ENCODE peak calls at places on chromosomes 4 and X, in five cellular contexts. N, P, U, Q and O are unnamed samples.
A peak's percentile ranks its signal among the peaks of the same experiment; 100 is the strongest.

GRCh38 chrX:12138366-12139313 is at the start of gene FRMPD4:
- DNase-seq in N (peak; percentile 25), P (no peak), U (no peak), Q (peak; percentile 84), O (no peak)

GRCh38 chr4:186404562-186405134 is 138.7 kb downstream of the F11 start:
- DNase-seq in N (no peak), P (no peak), U (no peak), Q (no peak), O (no peak)

GRCh38 chrX:19748898-19749680 is 138.3 kb downstream of the SH3KBP1 start:
- DNase-seq in N (no peak), P (no peak), U (no peak), Q (no peak), O (no peak)

GRCh38 chr4:177283167-177283566 is 26.5 kb upstream of the NEIL3 start:
- DNase-seq in N (no peak), P (no peak), U (no peak), Q (no peak), O (no peak)

GRCh38 chr4:53022162-53023100 is 160.3 kb downstream of the RASL11B start:
- DNase-seq in N (no peak), P (no peak), U (no peak), Q (no peak), O (no peak)

GRCh38 chr4:83894831-83895230 is 358.9 kb downstream of the GPAT3 start:
- DNase-seq in N (no peak), P (no peak), U (no peak), Q (no peak), O (no peak)

GRCh38 chrX:31071262-31071661 is 579 bp downstream of the FTHL17 start:
- DNase-seq in N (no peak), P (no peak), U (no peak), Q (no peak), O (no peak)

GRCh38 chrX:56785442-56785841 is 56.4 kb downstream of the NBDY start:
- DNase-seq in N (no peak), P (no peak), U (no peak), Q (no peak), O (no peak)

GRCh38 chr4:32161382-32161781 is 1441.2 kb downstream of the PCDH7 start:
- DNase-seq in N (peak; percentile 6), P (no peak), U (no peak), Q (no peak), O (peak; percentile 26)

GRCh38 chr4:25104561-25104960 is 55.7 kb downstream of the SEPSECS start:
- DNase-seq in N (no peak), P (no peak), U (no peak), Q (peak; percentile 21), O (no peak)

GRCh38 chr4:142719854-142720541 is 126.1 kb downstream of the INPP4B start:
- DNase-seq in N (peak; percentile 14), P (no peak), U (no peak), Q (no peak), O (peak; percentile 48)

GRCh38 chr4:184448828-184449227 is 25.5 kb downstream of the IRF2 start:
- DNase-seq in N (no peak), P (no peak), U (no peak), Q (no peak), O (peak; percentile 70)

GRCh38 chrX:152635941-152636340 is 1.8 kb upstream of the GABRQ start:
- DNase-seq in N (peak; percentile 58), P (no peak), U (peak; percentile 51), Q (peak; percentile 84), O (peak; percentile 49)

GRCh38 chr4:153261431-153261830 is 57.2 kb downstream of the TRIM2 start:
- DNase-seq in N (no peak), P (no peak), U (no peak), Q (no peak), O (no peak)

GRCh38 chrX:110806145-110806544 is 10.5 kb upstream of the CHRDL1 start:
- DNase-seq in N (no peak), P (no peak), U (no peak), Q (no peak), O (no peak)

GRCh38 chrX:75228854-75229253 is 45.0 kb upstream of the UPRT start:
- DNase-seq in N (no peak), P (no peak), U (no peak), Q (no peak), O (no peak)

GRCh38 chr4:125594203-125594602 is 279.4 kb downstream of the FAT4 start:
- DNase-seq in N (no peak), P (no peak), U (no peak), Q (no peak), O (no peak)

GRCh38 chrX:153848325-153848724 is 18.0 kb upstream of the PDZD4 start:
- DNase-seq in N (no peak), P (no peak), U (no peak), Q (peak; percentile 70), O (no peak)

GRCh38 chr4:143364063-143364462 is 27.4 kb downstream of the GAB1 start:
- DNase-seq in N (no peak), P (no peak), U (no peak), Q (no peak), O (no peak)

GRCh38 chr4:144818136-144818535 is 172.2 kb downstream of the HHIP start:
- DNase-seq in N (no peak), P (no peak), U (no peak), Q (no peak), O (no peak)

GRCh38 chrX:22124098-22124497 is 92.0 kb downstream of the PHEX start:
- DNase-seq in N (no peak), P (no peak), U (no peak), Q (no peak), O (no peak)

GRCh38 chr4:85968945-85969830 is 390.7 kb downstream of the MAPK10 start:
- DNase-seq in N (peak; percentile 59), P (no peak), U (no peak), Q (no peak), O (peak; percentile 56)

GRCh38 chr4:52750819-52751348 is 341 bp downstream of the ERVMER34-1 start:
- DNase-seq in N (peak; percentile 56), P (no peak), U (no peak), Q (no peak), O (peak; percentile 4)

GRCh38 chr4:42411803-42412202 is 14.5 kb downstream of the SHISA3 start:
- DNase-seq in N (no peak), P (no peak), U (no peak), Q (no peak), O (no peak)

GRCh38 chr4:137509855-137510282 is 22.4 kb downstream of the PCDH18 start:
- DNase-seq in N (no peak), P (no peak), U (peak; percentile 58), Q (peak; percentile 64), O (peak; percentile 12)

GRCh38 chrX:39559229-39559628 is 538.5 kb downstream of the BCOR start:
- DNase-seq in N (no peak), P (no peak), U (no peak), Q (no peak), O (no peak)

GRCh38 chr4:185293202-185293601 is 83.8 kb downstream of the SNX25 start:
- DNase-seq in N (no peak), P (no peak), U (no peak), Q (no peak), O (no peak)

GRCh38 chrX:20742106-20742505 is 475.4 kb upstream of the RPS6KA3 start:
- DNase-seq in N (no peak), P (no peak), U (peak; percentile 65), Q (no peak), O (no peak)

GRCh38 chrX:109590176-109590575 is 34.8 kb downstream of the KCNE5 start:
- DNase-seq in N (no peak), P (no peak), U (no peak), Q (no peak), O (no peak)

GRCh38 chr4:149203256-149204001 is 612.2 kb downstream of the IQCM start:
- DNase-seq in N (no peak), P (no peak), U (peak; percentile 13), Q (no peak), O (no peak)

DNA sequence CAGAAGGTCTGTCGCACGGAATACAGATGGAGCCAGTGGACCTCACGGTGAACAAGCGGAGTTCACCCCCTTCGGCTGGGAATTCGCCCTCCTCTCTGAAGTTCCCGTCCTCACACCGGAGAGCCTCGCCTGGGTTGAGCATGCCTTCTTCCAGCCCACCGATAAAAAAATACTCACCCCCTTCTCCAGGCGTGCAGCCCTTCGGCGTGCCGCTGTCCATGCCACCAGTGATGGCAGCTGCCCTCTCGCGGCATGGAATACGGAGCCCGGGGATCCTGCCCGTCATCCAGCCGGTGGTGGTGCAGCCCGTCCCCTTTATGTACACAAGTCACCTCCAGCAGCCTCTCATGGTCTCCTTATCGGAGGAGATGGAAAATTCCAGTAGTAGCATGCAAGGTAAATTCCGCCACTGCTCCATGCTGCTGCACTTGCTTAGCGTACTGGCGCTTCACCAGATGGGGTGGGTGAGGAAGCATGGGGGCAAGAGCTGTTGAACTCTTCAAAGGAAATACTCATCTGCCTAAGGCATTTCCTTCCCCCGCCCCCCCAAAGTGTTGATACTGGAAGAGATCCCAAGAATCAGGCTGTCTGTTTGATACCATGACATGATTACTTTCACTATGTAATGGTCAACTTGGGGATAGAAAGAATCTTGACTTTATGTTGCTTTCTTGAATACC is 24.8 kb downstream of the KLF3 start:
- DNase-seq in N (no peak), P (no peak), U (no peak), Q (no peak), O (no peak)
- H3K4me1 ChIP-seq in N (peaks cover 12% of the 10 kb centered on the region), P (no peaks in the 10 kb centered on the region), U (peaks cover 5% of the 10 kb centered on the region), Q (peaks cover 9% of the 10 kb centered on the region), O (peaks cover 6% of the 10 kb centered on the region)

DNA sequence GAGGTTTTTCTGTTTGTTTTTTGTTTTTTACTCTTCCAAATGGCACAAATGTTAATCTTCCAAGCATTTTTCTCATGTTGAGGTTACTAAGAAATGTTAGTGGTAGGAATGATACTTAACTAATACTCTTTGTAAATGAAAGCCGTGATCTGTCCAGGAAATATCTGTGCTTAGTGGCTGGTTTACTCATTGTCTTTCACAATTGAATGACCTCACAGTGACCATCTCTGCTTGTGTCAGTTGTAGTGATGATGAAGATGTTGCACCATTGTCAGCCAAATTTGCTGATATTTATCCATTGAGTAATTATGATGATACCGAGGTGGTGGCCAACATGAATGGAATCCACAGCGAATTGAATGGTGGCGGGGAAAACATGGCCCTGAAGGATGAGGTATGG is 93.5 kb downstream of the TNIP2 start:
- DNase-seq in N (no peak), P (no peak), U (no peak), Q (no peak), O (no peak)
- TF ChIP-seq CTCF in N (no peak), P (no peak), U (no peak), Q (no peak), O (no peak)

DNA sequence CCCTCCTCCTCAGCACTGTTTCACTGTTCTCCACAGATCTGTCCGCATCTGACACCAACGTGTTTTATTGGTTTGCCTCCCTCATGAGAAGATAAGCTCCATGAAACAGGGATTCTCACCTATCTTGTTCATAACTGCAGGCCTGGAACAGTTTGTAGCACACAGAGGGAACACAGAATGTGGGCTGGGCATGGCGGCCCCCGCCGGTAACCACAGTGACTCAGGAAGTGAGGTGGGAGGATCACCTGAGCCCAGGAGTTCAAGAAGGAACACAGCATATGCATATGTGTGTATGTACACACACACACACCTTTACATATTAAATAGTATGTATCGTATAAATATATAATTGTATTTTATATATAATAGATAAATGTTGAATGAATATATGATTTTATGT is 168.6 kb downstream of the AFAP1 start:
- DNase-seq in N (no peak), P (no peak), U (no peak), Q (no peak), O (no peak)
- H3K4me1 ChIP-seq in N (no peaks in the 10 kb centered on the region), P (peaks cover 23% of the 10 kb centered on the region), U (peaks cover 9% of the 10 kb centered on the region), Q (no peaks in the 10 kb centered on the region), O (peaks cover 10% of the 10 kb centered on the region)

DNA sequence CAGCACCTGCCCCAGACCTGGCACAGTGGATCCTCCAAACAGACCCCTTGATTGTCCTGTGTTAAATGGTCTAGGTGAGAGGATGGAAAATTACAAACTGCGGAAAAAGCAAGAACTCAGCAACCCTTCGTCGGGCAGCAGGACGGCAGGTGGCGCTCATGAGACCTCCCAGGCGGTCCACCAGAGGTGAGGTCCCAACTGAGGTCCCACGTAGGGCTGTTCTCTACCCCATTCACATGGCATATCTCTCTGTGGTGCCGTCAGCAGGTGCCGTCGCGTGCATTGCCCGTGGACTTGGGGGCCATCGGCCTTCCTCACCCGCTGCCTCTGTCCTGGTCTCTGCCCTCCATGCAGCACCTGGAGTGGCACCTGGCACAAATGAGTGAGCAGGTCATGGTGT is 88.2 kb downstream of the CRMP1 start:
- DNase-seq in N (no peak), P (no peak), U (no peak), Q (peak; percentile 78), O (no peak)
- TF ChIP-seq CTCF in N (no peak), P (peak; percentile 10), U (no peak), Q (peak; percentile 46), O (no peak)